ENCODE peak calls at places on chromosomes 16 and 17, in four cellular contexts. One of them, this sample, is unnamed.

GRCh38 chr17:64115871-64116534 is 13.9 kb downstream of the ERN1 start:
- DNase-seq in mesendoderm: no peak
- DNase-seq in neural progenitor cell: no peak
- DNase-seq in H1: no peak
- DNase-seq in this sample: peak; percentile 95

GRCh38 chr17:40564883-40565744 is at the start of gene CCR7:
- DNase-seq in H1: no peak
- DNase-seq in neural progenitor cell: no peak
- DNase-seq in mesendoderm: peak; percentile 47
- DNase-seq in this sample: no peak

GRCh38 chr17:10292057-10292931 is 80.5 kb downstream of the MYH13 start:
- DNase-seq in neural progenitor cell: no peak
- DNase-seq in mesendoderm: peak; percentile 56
- DNase-seq in H1: no peak
- DNase-seq in this sample: peak; percentile 78

GRCh38 chr17:75088902-75089417 is 1.2 kb downstream of the SLC16A5 start:
- DNase-seq in mesendoderm: peak; percentile 83
- DNase-seq in H1: no peak
- DNase-seq in neural progenitor cell: no peak
- DNase-seq in this sample: peak; percentile 65

GRCh38 chr17:57085448-57086068 is 512 bp downstream of the AKAP1 start:
- DNase-seq in mesendoderm: peak; percentile 64
- DNase-seq in neural progenitor cell: peak; percentile 82
- DNase-seq in H1: peak; percentile 55
- DNase-seq in this sample: peak; percentile 51

GRCh38 chr16:65745201-65745600 is 621.3 kb upstream of the CDH5 start:
- DNase-seq in H1: no peak
- DNase-seq in neural progenitor cell: no peak
- DNase-seq in mesendoderm: no peak
- DNase-seq in this sample: no peak

GRCh38 chr17:58279016-58279671 is 1.6 kb downstream of the MPO start:
- DNase-seq in neural progenitor cell: no peak
- DNase-seq in mesendoderm: no peak
- DNase-seq in H1: no peak
- DNase-seq in this sample: peak; percentile 12

GRCh38 chr17:75783069-75783783 is 1.4 kb upstream of the UNK start:
- DNase-seq in neural progenitor cell: no peak
- DNase-seq in H1: no peak
- DNase-seq in mesendoderm: peak; percentile 46
- DNase-seq in this sample: peak; percentile 90

GRCh38 chr17:81865733-81866439 is 5.3 kb downstream of the ARHGDIA start:
- DNase-seq in mesendoderm: no peak
- DNase-seq in neural progenitor cell: no peak
- DNase-seq in H1: no peak
- DNase-seq in this sample: no peak

GRCh38 chr16:4297480-4297879 is 18.4 kb upstream of the GLIS2 start:
- DNase-seq in neural progenitor cell: no peak
- DNase-seq in H1: no peak
- DNase-seq in mesendoderm: no peak
- DNase-seq in this sample: no peak

GRCh38 chr16:70657956-70658355 is 11.6 kb downstream of the IL34 start:
- DNase-seq in mesendoderm: no peak
- DNase-seq in H1: no peak
- DNase-seq in neural progenitor cell: no peak
- DNase-seq in this sample: no peak

GRCh38 chr17:63698886-63699637 is 863 bp downstream of the LIMD2 start:
- DNase-seq in H1: peak; percentile 68
- DNase-seq in mesendoderm: peak; percentile 83
- DNase-seq in neural progenitor cell: peak; percentile 46
- DNase-seq in this sample: no peak

GRCh38 chr17:82765357-82765756 is 13.5 kb downstream of the TBCD start:
- DNase-seq in H1: no peak
- DNase-seq in neural progenitor cell: no peak
- DNase-seq in mesendoderm: no peak
- DNase-seq in this sample: no peak

GRCh38 chr16:64397042-64397441 is 724.8 kb downstream of the CDH11 start:
- DNase-seq in H1: no peak
- DNase-seq in mesendoderm: no peak
- DNase-seq in neural progenitor cell: no peak
- DNase-seq in this sample: no peak

GRCh38 chr16:10752843-10753523 is 9.3 kb downstream of the NUBP1 start:
- DNase-seq in neural progenitor cell: no peak
- DNase-seq in H1: no peak
- DNase-seq in mesendoderm: no peak
- DNase-seq in this sample: peak; percentile 9

GRCh38 chr16:30949655-30950515 is 1.0 kb downstream of the ORAI3 start:
- DNase-seq in neural progenitor cell: peak; percentile 67
- DNase-seq in mesendoderm: peak; percentile 94
- DNase-seq in H1: peak; percentile 63
- DNase-seq in this sample: peak; percentile 97

GRCh38 chr16:30030841-30031413 is at the start of gene TLCD3B:
- DNase-seq in H1: peak; percentile 76
- DNase-seq in neural progenitor cell: peak; percentile 85
- DNase-seq in mesendoderm: peak; percentile 58
- DNase-seq in this sample: no peak

GRCh38 chr16:57532251-57532625 is 4.1 kb downstream of the CCDC102A start:
- DNase-seq in mesendoderm: no peak
- DNase-seq in neural progenitor cell: no peak
- DNase-seq in H1: peak; percentile 43
- DNase-seq in this sample: no peak

GRCh38 chr16:25020112-25020591 is 5.0 kb upstream of the ARHGAP17 start:
- DNase-seq in neural progenitor cell: no peak
- DNase-seq in H1: no peak
- DNase-seq in mesendoderm: no peak
- DNase-seq in this sample: no peak

GRCh38 chr16:66502020-66502913 is 47.7 kb downstream of the TK2 start:
- DNase-seq in H1: no peak
- DNase-seq in mesendoderm: no peak
- DNase-seq in neural progenitor cell: no peak
- DNase-seq in this sample: peak; percentile 96

GRCh38 chr17:78802459-78802858 is 20.4 kb upstream of the CYTH1 start:
- DNase-seq in H1: no peak
- DNase-seq in mesendoderm: no peak
- DNase-seq in neural progenitor cell: no peak
- DNase-seq in this sample: no peak

GRCh38 chr16:88288303-88288702 is 94.5 kb upstream of the ZNF469 start:
- DNase-seq in mesendoderm: no peak
- DNase-seq in H1: no peak
- DNase-seq in neural progenitor cell: no peak
- DNase-seq in this sample: no peak

GRCh38 chr17:60139438-60140285 is 10.1 kb upstream of the CA4 start:
- DNase-seq in H1: peak; percentile 92
- DNase-seq in neural progenitor cell: peak; percentile 92
- DNase-seq in mesendoderm: peak; percentile 78
- DNase-seq in this sample: peak; percentile 46

GRCh38 chr17:56393156-56393555 is 200.3 kb upstream of the NOG start:
- DNase-seq in mesendoderm: no peak
- DNase-seq in H1: no peak
- DNase-seq in neural progenitor cell: no peak
- DNase-seq in this sample: no peak

GRCh38 chr16:1042076-1042744 is 30.3 kb upstream of the SSTR5 start:
- DNase-seq in H1: no peak
- DNase-seq in mesendoderm: no peak
- DNase-seq in neural progenitor cell: no peak
- DNase-seq in this sample: peak; percentile 34

GRCh38 chr16:65745-66144 is 6.7 kb downstream of the RHBDF1 start:
- DNase-seq in neural progenitor cell: peak; percentile 87
- DNase-seq in mesendoderm: peak; percentile 82
- DNase-seq in H1: peak; percentile 98
- DNase-seq in this sample: peak; percentile 91

GRCh38 chr16:19744670-19745069 is 26.6 kb downstream of the IQCK start:
- DNase-seq in neural progenitor cell: no peak
- DNase-seq in H1: no peak
- DNase-seq in mesendoderm: no peak
- DNase-seq in this sample: no peak

GRCh38 chr17:62666801-62667591 is 39.5 kb downstream of the MRC2 start:
- DNase-seq in neural progenitor cell: no peak
- DNase-seq in H1: no peak
- DNase-seq in mesendoderm: no peak
- DNase-seq in this sample: no peak

GRCh38 chr17:30318190-30318589 is 15.7 kb downstream of the TMIGD1 start:
- DNase-seq in mesendoderm: no peak
- DNase-seq in neural progenitor cell: no peak
- DNase-seq in H1: no peak
- DNase-seq in this sample: no peak
- H3K9ac ChIP-seq in mesendoderm: no peak overlapping the region
- H3K9ac ChIP-seq in neural progenitor cell: no peak overlapping the region
- H3K9ac ChIP-seq in H1: no peak overlapping the region
- H3K9ac ChIP-seq in this sample: no peak overlapping the region

GRCh38 chr17:80164185-80164584 is 5.6 kb upstream of the CARD14 start:
- DNase-seq in mesendoderm: no peak
- DNase-seq in neural progenitor cell: no peak
- DNase-seq in H1: no peak
- DNase-seq in this sample: no peak

GRCh38 chr17:80166446-80166845 is 3.4 kb upstream of the CARD14 start:
- DNase-seq in mesendoderm: no peak
- DNase-seq in neural progenitor cell: no peak
- DNase-seq in H1: no peak
- DNase-seq in this sample: no peak

GRCh38 chr17:80160536-80160935 is 9.3 kb upstream of the CARD14 start:
- DNase-seq in mesendoderm: no peak
- DNase-seq in H1: no peak
- DNase-seq in neural progenitor cell: no peak
- DNase-seq in this sample: no peak

GRCh38 chr17:80159984-80160383 is 9.8 kb upstream of the CARD14 start:
- DNase-seq in H1: no peak
- DNase-seq in mesendoderm: no peak
- DNase-seq in neural progenitor cell: no peak
- DNase-seq in this sample: no peak

GRCh38 chr17:80163315-80163714 is 6.5 kb upstream of the CARD14 start:
- DNase-seq in H1: no peak
- DNase-seq in neural progenitor cell: no peak
- DNase-seq in mesendoderm: no peak
- DNase-seq in this sample: no peak
- H3K4me1 ChIP-seq in H1: peaks cover 6% of the 10 kb centered on the region
- H3K4me1 ChIP-seq in neural progenitor cell: peaks cover 20% of the 10 kb centered on the region
- H3K4me1 ChIP-seq in mesendoderm: peaks cover 7% of the 10 kb centered on the region
- H3K4me1 ChIP-seq in this sample: peaks cover 4% of the 10 kb centered on the region

GRCh38 chr16:85592700-85593502 is 20.2 kb upstream of the GSE1 start:
- DNase-seq in H1: no peak
- DNase-seq in mesendoderm: no peak
- DNase-seq in neural progenitor cell: no peak
- DNase-seq in this sample: no peak
- H3K9ac ChIP-seq in H1: no peak overlapping the region
- H3K9ac ChIP-seq in mesendoderm: no peak overlapping the region
- H3K9ac ChIP-seq in neural progenitor cell: no peak overlapping the region
- H3K9ac ChIP-seq in this sample: no peak overlapping the region

DNA sequence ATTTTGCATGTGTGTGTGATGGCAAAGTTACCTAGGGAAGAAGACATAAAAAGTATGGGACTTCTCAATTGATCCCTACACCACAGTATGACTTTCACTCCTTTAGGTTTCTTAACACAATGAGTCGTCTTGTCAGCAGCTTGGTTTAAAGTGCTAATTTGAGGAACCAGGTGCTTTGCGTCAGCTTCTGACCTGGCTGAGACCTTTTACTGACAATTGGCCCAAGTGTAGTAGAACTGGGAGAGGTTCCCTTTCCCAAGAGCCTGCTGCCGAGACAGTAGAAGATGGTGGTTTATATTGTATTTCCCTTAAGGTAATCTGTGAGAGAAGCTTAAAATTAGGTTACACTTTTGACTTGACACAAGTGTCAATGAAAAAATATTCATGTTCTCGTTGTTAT is 54.9 kb downstream of the LDHD start:
- DNase-seq in H1: no peak
- DNase-seq in mesendoderm: no peak
- DNase-seq in neural progenitor cell: no peak
- DNase-seq in this sample: no peak
- H3K4me1 ChIP-seq in H1: peaks cover 8% of the 10 kb centered on the region
- H3K4me1 ChIP-seq in mesendoderm: peaks cover 6% of the 10 kb centered on the region
- H3K4me1 ChIP-seq in neural progenitor cell: peaks cover 12% of the 10 kb centered on the region
- H3K4me1 ChIP-seq in this sample: peaks cover 13% of the 10 kb centered on the region

GRCh38 chr17:732788-733720 is 658 bp downstream of the TLCD3A start:
- DNase-seq in neural progenitor cell: peak; percentile 68
- DNase-seq in mesendoderm: peak; percentile 54
- DNase-seq in H1: peak; percentile 69
- DNase-seq in this sample: no peak
- H3K9ac ChIP-seq in neural progenitor cell: peak overlapping the region; percentile 75
- H3K9ac ChIP-seq in mesendoderm: peak overlapping the region; percentile 65
- H3K9ac ChIP-seq in H1: peak overlapping the region; percentile 83
- H3K9ac ChIP-seq in this sample: peak overlapping the region; percentile 87